ENCODE peak calls at places on chromosomes 1 and 21, in six cellular contexts. One of them, this sample, is unnamed.

GRCh38 chr1:36542024-36542961 is 59.6 kb upstream of the CSF3R start:
- DNase-seq in PC-3: no peak
- DNase-seq in colonic mucosa: no peak
- DNase-seq in mucosa of descending colon: no peak
- DNase-seq in HFFc6: no peak
- DNase-seq in GM20000: no peak
- DNase-seq in this sample: no peak

GRCh38 chr1:208291923-208292711 is 47.9 kb upstream of the PLXNA2 start:
- DNase-seq in PC-3: no peak
- DNase-seq in colonic mucosa: no peak
- DNase-seq in mucosa of descending colon: no peak
- DNase-seq in HFFc6: no peak
- DNase-seq in GM20000: no peak
- DNase-seq in this sample: peak

GRCh38 chr1:230207598-230207997 is 140.6 kb downstream of the GALNT2 start:
- DNase-seq in PC-3: no peak
- DNase-seq in colonic mucosa: peak
- DNase-seq in mucosa of descending colon: no peak
- DNase-seq in HFFc6: no peak
- DNase-seq in GM20000: no peak
- DNase-seq in this sample: no peak

GRCh38 chr1:45410850-45411509 is 70.7 kb upstream of the MUTYH start:
- DNase-seq in PC-3: peak
- DNase-seq in colonic mucosa: peak
- DNase-seq in mucosa of descending colon: no peak
- DNase-seq in HFFc6: peak
- DNase-seq in GM20000: no peak
- DNase-seq in this sample: peak

GRCh38 chr1:201310986-201311355 is 27.7 kb downstream of the PKP1 start:
- DNase-seq in PC-3: peak
- DNase-seq in colonic mucosa: peak
- DNase-seq in mucosa of descending colon: no peak
- DNase-seq in HFFc6: no peak
- DNase-seq in GM20000: no peak
- DNase-seq in this sample: peak

GRCh38 chr1:2985121-2985561 is 36.1 kb upstream of the ACTRT2 start:
- DNase-seq in PC-3: no peak
- DNase-seq in colonic mucosa: no peak
- DNase-seq in mucosa of descending colon: peak
- DNase-seq in HFFc6: no peak
- DNase-seq in GM20000: no peak
- DNase-seq in this sample: no peak

GRCh38 chr1:247487057-247487456 is 29.2 kb upstream of the OR2B11 start:
- DNase-seq in PC-3: peak
- DNase-seq in colonic mucosa: peak
- DNase-seq in mucosa of descending colon: no peak
- DNase-seq in HFFc6: peak
- DNase-seq in GM20000: peak
- DNase-seq in this sample: peak

GRCh38 chr1:151855997-151856396 is 2.5 kb upstream of the THEM5 start:
- DNase-seq in PC-3: no peak
- DNase-seq in colonic mucosa: no peak
- DNase-seq in mucosa of descending colon: no peak
- DNase-seq in HFFc6: no peak
- DNase-seq in GM20000: no peak
- DNase-seq in this sample: no peak

GRCh38 chr1:208230668-208231529 is 13.3 kb downstream of the PLXNA2 start:
- DNase-seq in PC-3: no peak
- DNase-seq in colonic mucosa: no peak
- DNase-seq in mucosa of descending colon: no peak
- DNase-seq in HFFc6: no peak
- DNase-seq in GM20000: no peak
- DNase-seq in this sample: no peak

GRCh38 chr1:203556047-203556851 is 62.3 kb downstream of the OPTC start:
- DNase-seq in PC-3: no peak
- DNase-seq in colonic mucosa: peak
- DNase-seq in mucosa of descending colon: peak
- DNase-seq in HFFc6: peak
- DNase-seq in GM20000: no peak
- DNase-seq in this sample: no peak

GRCh38 chr21:25500598-25500997 is 106.7 kb downstream of the MRPL39 start:
- DNase-seq in PC-3: no peak
- DNase-seq in colonic mucosa: no peak
- DNase-seq in mucosa of descending colon: no peak
- DNase-seq in HFFc6: no peak
- DNase-seq in GM20000: no peak
- DNase-seq in this sample: no peak

GRCh38 chr1:14606632-14607031 is 8.1 kb downstream of the KAZN start:
- DNase-seq in PC-3: peak
- DNase-seq in colonic mucosa: no peak
- DNase-seq in mucosa of descending colon: no peak
- DNase-seq in HFFc6: no peak
- DNase-seq in GM20000: no peak
- DNase-seq in this sample: peak

GRCh38 chr1:208192989-208193388 is 51.2 kb downstream of the PLXNA2 start:
- DNase-seq in PC-3: no peak
- DNase-seq in colonic mucosa: no peak
- DNase-seq in mucosa of descending colon: no peak
- DNase-seq in HFFc6: no peak
- DNase-seq in GM20000: no peak
- DNase-seq in this sample: peak

GRCh38 chr1:29488086-29488793 is 251.9 kb downstream of the PTPRU start:
- DNase-seq in PC-3: no peak
- DNase-seq in colonic mucosa: no peak
- DNase-seq in mucosa of descending colon: no peak
- DNase-seq in HFFc6: no peak
- DNase-seq in GM20000: no peak
- DNase-seq in this sample: no peak

GRCh38 chr1:74811421-74812179 is 78.6 kb downstream of the TYW3 start:
- DNase-seq in PC-3: no peak
- DNase-seq in colonic mucosa: no peak
- DNase-seq in mucosa of descending colon: no peak
- DNase-seq in HFFc6: no peak
- DNase-seq in GM20000: peak
- DNase-seq in this sample: no peak

GRCh38 chr1:168236836-168237611 is 11.2 kb downstream of the SFT2D2 start:
- DNase-seq in PC-3: no peak
- DNase-seq in colonic mucosa: no peak
- DNase-seq in mucosa of descending colon: no peak
- DNase-seq in HFFc6: no peak
- DNase-seq in GM20000: no peak
- DNase-seq in this sample: no peak

GRCh38 chr1:230163205-230163604 is 96.2 kb downstream of the GALNT2 start:
- DNase-seq in PC-3: peak
- DNase-seq in colonic mucosa: no peak
- DNase-seq in mucosa of descending colon: no peak
- DNase-seq in HFFc6: peak
- DNase-seq in GM20000: no peak
- DNase-seq in this sample: no peak

GRCh38 chr1:25809283-25809926 is 9.4 kb downstream of the SELENON start:
- DNase-seq in PC-3: no peak
- DNase-seq in colonic mucosa: no peak
- DNase-seq in mucosa of descending colon: no peak
- DNase-seq in HFFc6: no peak
- DNase-seq in GM20000: no peak
- DNase-seq in this sample: no peak

GRCh38 chr1:201715801-201716741 is 112.9 kb upstream of the IPO9 start:
- DNase-seq in PC-3: no peak
- DNase-seq in colonic mucosa: no peak
- DNase-seq in mucosa of descending colon: no peak
- DNase-seq in HFFc6: no peak
- DNase-seq in GM20000: peak
- DNase-seq in this sample: no peak

GRCh38 chr1:182575540-182576149 is 13.4 kb downstream of the RNASEL start:
- DNase-seq in PC-3: peak
- DNase-seq in colonic mucosa: peak
- DNase-seq in mucosa of descending colon: no peak
- DNase-seq in HFFc6: peak
- DNase-seq in GM20000: no peak
- DNase-seq in this sample: peak

GRCh38 chr1:155043793-155044192 is 7.3 kb upstream of the ADAM15 start:
- DNase-seq in PC-3: no peak
- DNase-seq in colonic mucosa: peak
- DNase-seq in mucosa of descending colon: peak
- DNase-seq in HFFc6: no peak
- DNase-seq in GM20000: no peak
- DNase-seq in this sample: no peak

GRCh38 chr1:218462591-218462990 is 117.5 kb downstream of the TGFB2 start:
- DNase-seq in PC-3: no peak
- DNase-seq in colonic mucosa: no peak
- DNase-seq in mucosa of descending colon: no peak
- DNase-seq in HFFc6: no peak
- DNase-seq in GM20000: no peak
- DNase-seq in this sample: no peak

GRCh38 chr1:218467101-218467728 is 122.1 kb downstream of the TGFB2 start:
- DNase-seq in PC-3: no peak
- DNase-seq in colonic mucosa: no peak
- DNase-seq in mucosa of descending colon: no peak
- DNase-seq in HFFc6: peak
- DNase-seq in GM20000: no peak
- DNase-seq in this sample: peak

GRCh38 chr1:218466341-218467010 is 121.3 kb downstream of the TGFB2 start:
- DNase-seq in PC-3: no peak
- DNase-seq in colonic mucosa: no peak
- DNase-seq in mucosa of descending colon: no peak
- DNase-seq in HFFc6: no peak
- DNase-seq in GM20000: no peak
- DNase-seq in this sample: no peak

GRCh38 chr1:218463194-218464156 is 118.3 kb downstream of the TGFB2 start:
- DNase-seq in PC-3: peak
- DNase-seq in colonic mucosa: peak
- DNase-seq in mucosa of descending colon: peak
- DNase-seq in HFFc6: peak
- DNase-seq in GM20000: no peak
- DNase-seq in this sample: peak

GRCh38 chr1:218464871-218465270 is 119.7 kb downstream of the TGFB2 start:
- DNase-seq in PC-3: no peak
- DNase-seq in colonic mucosa: no peak
- DNase-seq in mucosa of descending colon: no peak
- DNase-seq in HFFc6: no peak
- DNase-seq in GM20000: no peak
- DNase-seq in this sample: no peak
- TF ChIP-seq CTCF in PC-3: no peak
- TF ChIP-seq CTCF in colonic mucosa: no peak
- TF ChIP-seq CTCF in mucosa of descending colon: no peak
- TF ChIP-seq CTCF in HFFc6: no peak
- TF ChIP-seq CTCF in GM20000: no peak
- TF ChIP-seq CTCF in this sample: no peak

GRCh38 chr1:30668026-30668425 is 55.4 kb downstream of the MATN1 start:
- DNase-seq in PC-3: peak
- DNase-seq in colonic mucosa: peak
- DNase-seq in mucosa of descending colon: peak
- DNase-seq in HFFc6: peak
- DNase-seq in GM20000: no peak
- DNase-seq in this sample: peak
- TF ChIP-seq CTCF in PC-3: no peak
- TF ChIP-seq CTCF in colonic mucosa: no peak
- TF ChIP-seq CTCF in mucosa of descending colon: no peak
- TF ChIP-seq CTCF in HFFc6: no peak
- TF ChIP-seq CTCF in GM20000: no peak
- TF ChIP-seq CTCF in this sample: no peak

GRCh38 chr1:6473974-6474814 is 8.2 kb upstream of the TNFRSF25 start:
- DNase-seq in PC-3: no peak
- DNase-seq in colonic mucosa: peak
- DNase-seq in mucosa of descending colon: peak
- DNase-seq in HFFc6: no peak
- DNase-seq in GM20000: no peak
- DNase-seq in this sample: no peak

GRCh38 chr1:6473156-6473555 is 7.2 kb upstream of the TNFRSF25 start:
- DNase-seq in PC-3: no peak
- DNase-seq in colonic mucosa: no peak
- DNase-seq in mucosa of descending colon: no peak
- DNase-seq in HFFc6: no peak
- DNase-seq in GM20000: no peak
- DNase-seq in this sample: no peak

GRCh38 chr1:6471086-6471841 is 5.3 kb upstream of the TNFRSF25 start:
- DNase-seq in PC-3: no peak
- DNase-seq in colonic mucosa: peak
- DNase-seq in mucosa of descending colon: peak
- DNase-seq in HFFc6: no peak
- DNase-seq in GM20000: no peak
- DNase-seq in this sample: no peak

GRCh38 chr1:6471969-6472368 is 6.0 kb upstream of the TNFRSF25 start:
- DNase-seq in PC-3: peak
- DNase-seq in colonic mucosa: peak
- DNase-seq in mucosa of descending colon: peak
- DNase-seq in HFFc6: no peak
- DNase-seq in GM20000: no peak
- DNase-seq in this sample: peak

GRCh38 chr1:6472391-6472790 is 6.4 kb upstream of the TNFRSF25 start:
- DNase-seq in PC-3: no peak
- DNase-seq in colonic mucosa: peak
- DNase-seq in mucosa of descending colon: peak
- DNase-seq in HFFc6: no peak
- DNase-seq in GM20000: no peak
- DNase-seq in this sample: no peak
- TF ChIP-seq CTCF in PC-3: peak
- TF ChIP-seq CTCF in colonic mucosa: no peak
- TF ChIP-seq CTCF in mucosa of descending colon: peak
- TF ChIP-seq CTCF in HFFc6: peak
- TF ChIP-seq CTCF in GM20000: peak
- TF ChIP-seq CTCF in this sample: peak

DNA sequence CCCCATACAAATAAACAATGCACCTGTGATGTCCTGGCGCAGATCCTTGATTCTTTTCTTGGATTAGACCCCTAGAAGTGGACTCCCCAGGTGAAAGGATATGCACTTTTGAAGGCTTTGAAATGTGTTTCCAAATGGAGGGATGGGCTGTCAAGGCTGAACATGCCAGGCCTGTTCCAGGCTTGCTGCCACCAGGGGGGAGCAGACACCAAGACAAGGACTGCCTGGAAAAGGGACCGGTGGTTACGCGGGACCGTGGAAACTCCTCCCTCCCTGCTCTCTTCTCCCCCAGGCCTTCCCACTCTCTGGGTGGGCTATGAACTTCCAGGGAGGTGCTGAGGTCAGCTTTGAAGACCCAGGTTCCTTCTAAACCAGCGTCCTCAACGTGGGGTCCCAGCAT is 12.7 kb downstream of the C1QB start:
- DNase-seq in PC-3: peak
- DNase-seq in colonic mucosa: no peak
- DNase-seq in mucosa of descending colon: peak
- DNase-seq in HFFc6: peak
- DNase-seq in GM20000: no peak
- DNase-seq in this sample: peak
- TF ChIP-seq CTCF in PC-3: peak
- TF ChIP-seq CTCF in colonic mucosa: peak
- TF ChIP-seq CTCF in mucosa of descending colon: no peak
- TF ChIP-seq CTCF in HFFc6: peak
- TF ChIP-seq CTCF in GM20000: no peak
- TF ChIP-seq CTCF in this sample: peak

DNA sequence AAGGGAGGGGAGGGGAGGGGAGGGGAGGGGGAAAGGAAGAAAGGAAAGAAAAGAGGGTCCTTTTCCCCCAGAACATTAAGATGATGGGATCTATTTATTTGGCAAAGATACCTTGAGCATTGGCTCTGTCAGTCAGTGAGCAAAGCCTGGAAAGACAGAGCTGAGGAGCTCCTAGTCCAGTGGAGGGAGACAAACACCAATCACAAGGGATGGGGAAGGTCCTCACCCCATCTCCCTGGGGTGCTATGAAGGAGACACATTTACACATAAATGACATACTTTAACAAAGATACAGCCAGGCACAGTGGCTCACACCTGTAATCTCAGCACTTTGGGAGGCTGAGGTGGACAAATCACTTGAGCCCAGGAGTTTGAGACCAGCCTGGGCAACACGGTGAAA is 154.9 kb upstream of the TIAM1 start:
- DNase-seq in PC-3: no peak
- DNase-seq in colonic mucosa: no peak
- DNase-seq in mucosa of descending colon: no peak
- DNase-seq in HFFc6: no peak
- DNase-seq in GM20000: no peak
- DNase-seq in this sample: no peak
- TF ChIP-seq CTCF in PC-3: peak
- TF ChIP-seq CTCF in colonic mucosa: no peak
- TF ChIP-seq CTCF in mucosa of descending colon: no peak
- TF ChIP-seq CTCF in HFFc6: no peak
- TF ChIP-seq CTCF in GM20000: peak
- TF ChIP-seq CTCF in this sample: no peak